ENCODE peak calls at places on chromosomes 6 and 20, in six cellular contexts. L is OCI-LY7, C is PC-9, Y is H9, F is astrocyte, X is endothelial cell of umbilical vein. I is an unnamed sample.
A peak's percentile ranks its signal among the peaks of the same experiment; 100 is the strongest.

GRCh38 chr6:27795697-27796494 is 116.3 kb downstream of the OR2B2 start:
- DNase-seq in L (peak; percentile 88), F (peak; percentile 71), C (peak; percentile 87), Y (no peak), X (peak; percentile 95), I (no peak)

GRCh38 chr6:144895890-144896289 is 610.8 kb downstream of the UTRN start:
- DNase-seq in C (no peak), F (no peak), L (no peak), Y (peak; percentile 29), X (no peak), I (no peak)

GRCh38 chr20:41183391-41183790 is 46.0 kb downstream of the PLCG1 start:
- DNase-seq in X (no peak), Y (no peak), F (no peak), C (no peak), L (no peak), I (peak; percentile 18)

GRCh38 chr20:34491932-34492509 is 24.2 kb upstream of the DYNLRB1 start:
- DNase-seq in F (no peak), L (no peak), Y (no peak), C (no peak), X (no peak), I (peak; percentile 69)

GRCh38 chr6:156699017-156699421 is 78.2 kb upstream of the ARID1B start:
- DNase-seq in C (peak; percentile 79), X (peak; percentile 74), Y (no peak), F (peak; percentile 82), L (no peak), I (no peak)

GRCh38 chr20:652611-653109 is 340 bp downstream of the SRXN1 start:
- DNase-seq in X (peak; percentile 35), L (no peak), Y (no peak), C (no peak), F (peak; percentile 23), I (no peak)

GRCh38 chr6:153489479-153489878 is 358.4 kb upstream of the RGS17 start:
- DNase-seq in X (no peak), Y (no peak), L (no peak), F (no peak), C (no peak), I (no peak)

GRCh38 chr6:19354181-19354580 is 483.0 kb upstream of the ID4 start:
- DNase-seq in Y (no peak), F (no peak), X (no peak), L (no peak), C (no peak), I (no peak)

GRCh38 chr6:54971825-54972224 is 125.3 kb downstream of the FAM83B start:
- DNase-seq in L (no peak), X (no peak), F (no peak), C (no peak), Y (no peak), I (no peak)

GRCh38 chr20:45174434-45175364 is at the start of gene PI3:
- DNase-seq in F (peak; percentile 2), X (no peak), L (no peak), C (peak; percentile 100), Y (no peak), I (no peak)

GRCh38 chr6:34731393-34732060 is 25.8 kb upstream of the SNRPC start:
- DNase-seq in F (no peak), X (no peak), L (no peak), C (no peak), Y (no peak), I (peak; percentile 6)

GRCh38 chr6:33105916-33106871 is 30.4 kb downstream of the HLA-DPB1 start:
- DNase-seq in Y (peak; percentile 14), X (no peak), F (no peak), L (no peak), C (no peak), I (no peak)

GRCh38 chr6:90891338-90891715 is 304.5 kb upstream of the MAP3K7 start:
- DNase-seq in L (no peak), Y (no peak), C (no peak), X (no peak), F (no peak), I (no peak)

GRCh38 chr20:7113577-7114466 is 346.3 kb downstream of the BMP2 start:
- DNase-seq in L (peak; percentile 37), X (peak; percentile 53), F (peak; percentile 8), C (no peak), Y (peak; percentile 71), I (no peak)

GRCh38 chr6:161111256-161111655 is 119.7 kb downstream of the MAP3K4 start:
- DNase-seq in X (no peak), Y (no peak), L (no peak), F (no peak), C (no peak), I (no peak)

GRCh38 chr6:3879194-3879952 is 30.2 kb downstream of the FAM50B start:
- DNase-seq in Y (no peak), C (no peak), L (no peak), F (no peak), X (no peak), I (no peak)

GRCh38 chr6:12580296-12580695 is 136.3 kb upstream of the PHACTR1 start:
- DNase-seq in Y (no peak), F (peak; percentile 78), X (no peak), L (no peak), C (no peak), I (no peak)

GRCh38 chr6:13071946-13072345 is 256.4 kb downstream of the TBC1D7 start:
- DNase-seq in X (no peak), L (no peak), Y (no peak), C (no peak), F (no peak), I (no peak)

GRCh38 chr20:3803289-3803688 is 7.2 kb downstream of the CDC25B start:
- DNase-seq in F (no peak), C (no peak), L (no peak), X (no peak), Y (no peak), I (no peak)

GRCh38 chr20:50259705-50260479 is 69.3 kb downstream of the CEBPB start:
- DNase-seq in X (no peak), Y (no peak), L (no peak), C (peak; percentile 80), F (no peak), I (peak; percentile 64)

GRCh38 chr6:4780360-4780812 is 4.2 kb downstream of the CDYL start:
- DNase-seq in F (peak; percentile 48), Y (no peak), X (no peak), L (no peak), C (no peak), I (no peak)

GRCh38 chr6:4698901-4699659 is 77.1 kb upstream of the CDYL start:
- DNase-seq in X (no peak), C (no peak), F (peak; percentile 56), Y (no peak), L (no peak), I (no peak)

GRCh38 chr6:1580109-1580508 is 29.6 kb upstream of the FOXC1 start:
- DNase-seq in F (peak; percentile 19), Y (no peak), L (no peak), C (no peak), X (no peak), I (peak; percentile 95)

GRCh38 chr20:15005300-15005986 is 668.0 kb upstream of the FLRT3 start:
- DNase-seq in Y (no peak), C (no peak), X (no peak), L (no peak), F (peak; percentile 31), I (no peak)

GRCh38 chr20:11186301-11187008 is 512.7 kb upstream of the JAG1 start:
- DNase-seq in Y (no peak), X (peak; percentile 75), C (no peak), L (no peak), F (peak; percentile 22), I (no peak)

GRCh38 chr6:95576621-95577316 is 566 bp upstream of the MANEA start:
- DNase-seq in Y (no peak), L (peak; percentile 41), X (peak; percentile 62), C (no peak), F (peak; percentile 20), I (no peak)

GRCh38 chr6:43493230-43493629 is 15.9 kb downstream of the TJAP1 start:
- DNase-seq in C (no peak), F (no peak), Y (no peak), L (no peak), X (no peak), I (no peak)

GRCh38 chr6:43493833-43494232 is 16.3 kb downstream of the LRRC73 start:
- DNase-seq in C (no peak), L (no peak), F (no peak), X (no peak), Y (no peak), I (peak; percentile 49)

GRCh38 chr6:43494766-43495165 is 15.4 kb downstream of the LRRC73 start:
- DNase-seq in C (no peak), L (no peak), F (no peak), Y (no peak), X (no peak), I (peak; percentile 84)

GRCh38 chr6:43495409-43495941 is 14.7 kb downstream of the LRRC73 start:
- DNase-seq in C (peak; percentile 60), L (no peak), F (no peak), Y (no peak), X (no peak), I (peak; percentile 89)

DNA sequence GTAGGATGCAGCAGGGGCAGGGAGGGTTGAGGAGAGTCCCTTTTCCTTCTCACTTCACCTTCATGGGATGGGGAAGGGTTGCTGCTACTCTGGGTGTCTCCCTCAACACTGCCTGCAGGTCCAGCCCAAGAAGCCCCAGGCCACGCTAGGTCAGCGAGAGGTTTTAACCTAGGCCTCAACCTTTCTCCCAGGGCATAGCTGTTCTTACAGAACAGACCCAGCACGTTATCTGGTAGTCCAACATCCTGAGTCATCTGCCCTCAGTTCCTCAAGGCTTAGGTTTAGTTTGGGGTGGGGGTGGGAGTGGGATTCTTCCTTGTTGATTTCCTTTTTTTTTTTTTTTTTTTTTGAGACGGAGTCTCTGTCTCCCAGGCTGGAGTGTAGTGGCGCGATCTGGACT is 15.8 kb downstream of the LRRC73 start:
- DNase-seq in Y (no peak), F (no peak), X (no peak), C (no peak), L (no peak), I (no peak)
- H4K20me1 ChIP-seq in Y (peaks cover 2% of the 10 kb centered on the region), F (peaks cover 76% of the 10 kb centered on the region), X (no peaks in the 10 kb centered on the region), C (peaks cover 11% of the 10 kb centered on the region), L (no peaks in the 10 kb centered on the region), I (peaks cover 43% of the 10 kb centered on the region)

GRCh38 chr20:25222461-25223178 is 25.3 kb upstream of the PYGB start:
- DNase-seq in L (no peak), C (no peak), Y (no peak), F (no peak), X (no peak), I (no peak)
- H2AFZ ChIP-seq in L (no peak overlapping the region), C (no peak overlapping the region), Y (no peak overlapping the region), F (no peak overlapping the region), X (no peak overlapping the region), I (no peak overlapping the region)

GRCh38 chr6:125310994-125311649 is 9.4 kb upstream of the HDDC2 start:
- DNase-seq in L (peak; percentile 70), F (peak; percentile 29), C (peak; percentile 64), X (peak; percentile 64), Y (no peak), I (no peak)
- H4K20me1 ChIP-seq in L (no peaks in the 10 kb centered on the region), F (no peaks in the 10 kb centered on the region), C (no peaks in the 10 kb centered on the region), X (no peaks in the 10 kb centered on the region), Y (no peaks in the 10 kb centered on the region), I (no peaks in the 10 kb centered on the region)

GRCh38 chr6:21312118-21312517 is 281.4 kb upstream of the SOX4 start:
- DNase-seq in F (no peak), L (no peak), Y (no peak), X (no peak), C (no peak), I (no peak)
- H2AFZ ChIP-seq in F (no peak overlapping the region), L (no peak overlapping the region), Y (no peak overlapping the region), X (no peak overlapping the region), C (no peak overlapping the region), I (no peak overlapping the region)